ENCODE peak calls at places on chromosomes 5 and 9, in eight cellular contexts. One of them, this sample, is unnamed.

GRCh38 chr5:59206132-59206581 is 623.3 kb downstream of the RAB3C start:
- DNase-seq in hepatocyte: no peak
- DNase-seq in left ventricle myocardium inferior: no peak
- DNase-seq in A549: no peak
- DNase-seq in kidney epithelial cell: no peak
- DNase-seq in lower lobe of right lung: no peak
- DNase-seq in AG10803: no peak
- DNase-seq in OCI-LY7: no peak
- DNase-seq in this sample: peak; percentile 63

GRCh38 chr5:112418412-112419049 is 546 bp downstream of the EPB41L4A start:
- DNase-seq in hepatocyte: no peak
- DNase-seq in OCI-LY7: no peak
- DNase-seq in A549: no peak
- DNase-seq in kidney epithelial cell: no peak
- DNase-seq in lower lobe of right lung: no peak
- DNase-seq in AG10803: no peak
- DNase-seq in left ventricle myocardium inferior: peak; percentile 14
- DNase-seq in this sample: peak; percentile 27

GRCh38 chr5:91928751-91929521 is 545.8 kb upstream of the ARRDC3 start:
- DNase-seq in left ventricle myocardium inferior: no peak
- DNase-seq in OCI-LY7: peak; percentile 31
- DNase-seq in kidney epithelial cell: no peak
- DNase-seq in A549: peak; percentile 19
- DNase-seq in AG10803: peak; percentile 22
- DNase-seq in lower lobe of right lung: no peak
- DNase-seq in hepatocyte: peak; percentile 13
- DNase-seq in this sample: peak; percentile 11

GRCh38 chr5:80961376-80962281 is 1.5 kb downstream of the RASGRF2 start:
- DNase-seq in hepatocyte: no peak
- DNase-seq in A549: no peak
- DNase-seq in kidney epithelial cell: no peak
- DNase-seq in AG10803: no peak
- DNase-seq in lower lobe of right lung: no peak
- DNase-seq in left ventricle myocardium inferior: no peak
- DNase-seq in OCI-LY7: no peak
- DNase-seq in this sample: no peak

GRCh38 chr9:124381073-124381945 is 33.9 kb downstream of the PSMB7 start:
- DNase-seq in kidney epithelial cell: no peak
- DNase-seq in lower lobe of right lung: no peak
- DNase-seq in AG10803: peak; percentile 72
- DNase-seq in left ventricle myocardium inferior: no peak
- DNase-seq in OCI-LY7: no peak
- DNase-seq in hepatocyte: no peak
- DNase-seq in A549: no peak
- DNase-seq in this sample: peak; percentile 69

GRCh38 chr9:124810513-124811355 is 33.8 kb downstream of the OLFML2A start:
- DNase-seq in lower lobe of right lung: no peak
- DNase-seq in hepatocyte: peak; percentile 79
- DNase-seq in OCI-LY7: no peak
- DNase-seq in left ventricle myocardium inferior: no peak
- DNase-seq in AG10803: peak; percentile 71
- DNase-seq in A549: peak; percentile 78
- DNase-seq in kidney epithelial cell: peak; percentile 63
- DNase-seq in this sample: peak; percentile 67

GRCh38 chr5:127754259-127754658 is 51.1 kb downstream of the CCDC192 start:
- DNase-seq in left ventricle myocardium inferior: no peak
- DNase-seq in A549: no peak
- DNase-seq in AG10803: peak; percentile 49
- DNase-seq in OCI-LY7: no peak
- DNase-seq in kidney epithelial cell: no peak
- DNase-seq in hepatocyte: peak; percentile 27
- DNase-seq in lower lobe of right lung: no peak
- DNase-seq in this sample: no peak

GRCh38 chr9:99146574-99146973 is 41.7 kb downstream of the TGFBR1 start:
- DNase-seq in hepatocyte: no peak
- DNase-seq in AG10803: no peak
- DNase-seq in A549: no peak
- DNase-seq in OCI-LY7: no peak
- DNase-seq in lower lobe of right lung: no peak
- DNase-seq in left ventricle myocardium inferior: no peak
- DNase-seq in kidney epithelial cell: no peak
- DNase-seq in this sample: no peak

GRCh38 chr9:80664327-80665210 is 1024.8 kb downstream of the TLE1 start:
- DNase-seq in left ventricle myocardium inferior: no peak
- DNase-seq in lower lobe of right lung: no peak
- DNase-seq in OCI-LY7: no peak
- DNase-seq in AG10803: no peak
- DNase-seq in hepatocyte: peak; percentile 10
- DNase-seq in A549: peak; percentile 6
- DNase-seq in kidney epithelial cell: no peak
- DNase-seq in this sample: peak; percentile 48

GRCh38 chr9:78296208-78296892 is 575 bp upstream of the PSAT1 start:
- DNase-seq in AG10803: peak; percentile 57
- DNase-seq in OCI-LY7: peak; percentile 13
- DNase-seq in left ventricle myocardium inferior: peak; percentile 37
- DNase-seq in hepatocyte: peak; percentile 65
- DNase-seq in lower lobe of right lung: peak; percentile 60
- DNase-seq in A549: peak; percentile 56
- DNase-seq in kidney epithelial cell: no peak
- DNase-seq in this sample: peak; percentile 78

GRCh38 chr5:146718628-146719027 is 159.9 kb downstream of the PPP2R2B start:
- DNase-seq in A549: no peak
- DNase-seq in kidney epithelial cell: no peak
- DNase-seq in AG10803: no peak
- DNase-seq in left ventricle myocardium inferior: no peak
- DNase-seq in hepatocyte: no peak
- DNase-seq in OCI-LY7: no peak
- DNase-seq in lower lobe of right lung: no peak
- DNase-seq in this sample: no peak

GRCh38 chr9:29393064-29393463 is 1819.8 kb upstream of the C9orf72 start:
- DNase-seq in lower lobe of right lung: no peak
- DNase-seq in hepatocyte: no peak
- DNase-seq in A549: no peak
- DNase-seq in left ventricle myocardium inferior: no peak
- DNase-seq in OCI-LY7: no peak
- DNase-seq in kidney epithelial cell: no peak
- DNase-seq in AG10803: no peak
- DNase-seq in this sample: peak; percentile 43

GRCh38 chr5:14173419-14174234 is 30.5 kb downstream of the TRIO start:
- DNase-seq in hepatocyte: no peak
- DNase-seq in AG10803: peak; percentile 39
- DNase-seq in left ventricle myocardium inferior: no peak
- DNase-seq in lower lobe of right lung: no peak
- DNase-seq in OCI-LY7: no peak
- DNase-seq in A549: no peak
- DNase-seq in kidney epithelial cell: no peak
- DNase-seq in this sample: peak; percentile 65

GRCh38 chr9:81256368-81256767 is 433.0 kb downstream of the TLE1 start:
- DNase-seq in left ventricle myocardium inferior: no peak
- DNase-seq in hepatocyte: no peak
- DNase-seq in OCI-LY7: no peak
- DNase-seq in AG10803: no peak
- DNase-seq in kidney epithelial cell: no peak
- DNase-seq in lower lobe of right lung: no peak
- DNase-seq in A549: no peak
- DNase-seq in this sample: no peak

GRCh38 chr9:4596165-4596922 is 65.8 kb upstream of the PLPP6 start:
- DNase-seq in hepatocyte: no peak
- DNase-seq in A549: no peak
- DNase-seq in AG10803: no peak
- DNase-seq in kidney epithelial cell: no peak
- DNase-seq in left ventricle myocardium inferior: no peak
- DNase-seq in lower lobe of right lung: no peak
- DNase-seq in OCI-LY7: peak; percentile 35
- DNase-seq in this sample: peak; percentile 32

GRCh38 chr9:116212986-116213672 is 59.5 kb downstream of the PAPPA start:
- DNase-seq in lower lobe of right lung: no peak
- DNase-seq in kidney epithelial cell: no peak
- DNase-seq in OCI-LY7: no peak
- DNase-seq in AG10803: no peak
- DNase-seq in hepatocyte: no peak
- DNase-seq in left ventricle myocardium inferior: no peak
- DNase-seq in A549: no peak
- DNase-seq in this sample: no peak

GRCh38 chr9:132670816-132671371 is 630 bp downstream of the GTF3C4 start:
- DNase-seq in OCI-LY7: peak; percentile 21
- DNase-seq in kidney epithelial cell: no peak
- DNase-seq in A549: peak; percentile 38
- DNase-seq in hepatocyte: peak; percentile 59
- DNase-seq in AG10803: peak; percentile 20
- DNase-seq in lower lobe of right lung: no peak
- DNase-seq in left ventricle myocardium inferior: no peak
- DNase-seq in this sample: peak; percentile 25

GRCh38 chr5:135210286-135211055 is 176.4 kb upstream of the PITX1 start:
- DNase-seq in kidney epithelial cell: no peak
- DNase-seq in A549: no peak
- DNase-seq in OCI-LY7: no peak
- DNase-seq in hepatocyte: no peak
- DNase-seq in lower lobe of right lung: no peak
- DNase-seq in left ventricle myocardium inferior: no peak
- DNase-seq in AG10803: no peak
- DNase-seq in this sample: no peak

GRCh38 chr5:43638556-43638955 is 35.6 kb downstream of the NNT start:
- DNase-seq in OCI-LY7: no peak
- DNase-seq in kidney epithelial cell: no peak
- DNase-seq in hepatocyte: no peak
- DNase-seq in lower lobe of right lung: no peak
- DNase-seq in left ventricle myocardium inferior: no peak
- DNase-seq in AG10803: peak; percentile 66
- DNase-seq in A549: no peak
- DNase-seq in this sample: no peak

GRCh38 chr5:76958976-76959767 is 6.3 kb downstream of the CRHBP start:
- DNase-seq in lower lobe of right lung: no peak
- DNase-seq in kidney epithelial cell: peak; percentile 83
- DNase-seq in AG10803: peak; percentile 18
- DNase-seq in OCI-LY7: no peak
- DNase-seq in hepatocyte: no peak
- DNase-seq in A549: no peak
- DNase-seq in left ventricle myocardium inferior: no peak
- DNase-seq in this sample: peak; percentile 22

GRCh38 chr5:72723584-72723983 is 92.9 kb upstream of the TNPO1 start:
- DNase-seq in left ventricle myocardium inferior: no peak
- DNase-seq in OCI-LY7: no peak
- DNase-seq in A549: no peak
- DNase-seq in lower lobe of right lung: no peak
- DNase-seq in hepatocyte: no peak
- DNase-seq in AG10803: no peak
- DNase-seq in kidney epithelial cell: no peak
- DNase-seq in this sample: peak; percentile 16

GRCh38 chr5:139733698-139734491 is 61.7 kb upstream of the PSD2 start:
- DNase-seq in A549: no peak
- DNase-seq in lower lobe of right lung: no peak
- DNase-seq in AG10803: no peak
- DNase-seq in left ventricle myocardium inferior: no peak
- DNase-seq in OCI-LY7: no peak
- DNase-seq in kidney epithelial cell: no peak
- DNase-seq in hepatocyte: peak; percentile 48
- DNase-seq in this sample: no peak

DNA sequence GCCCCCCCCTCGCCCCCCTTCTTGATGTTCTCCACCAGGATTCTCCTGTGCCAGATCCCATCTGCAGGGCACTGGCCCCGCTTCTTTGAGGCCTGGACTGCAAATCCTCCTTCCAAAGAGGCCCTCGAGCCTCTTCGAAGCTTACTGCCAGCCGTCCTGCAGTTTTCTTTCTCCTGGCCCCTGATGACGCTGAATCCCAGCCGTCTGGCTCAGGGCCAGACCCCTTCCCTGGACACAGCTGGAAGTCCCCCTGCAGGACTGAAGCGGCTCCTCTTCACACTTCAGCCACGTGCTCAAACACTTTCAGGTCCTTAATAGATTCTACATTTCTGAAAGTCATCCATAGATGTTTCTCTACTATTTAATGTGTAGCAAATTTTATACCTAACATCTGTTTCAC is 121.5 kb downstream of the EHMT1 start:
- DNase-seq in lower lobe of right lung: no peak
- DNase-seq in AG10803: peak; percentile 45
- DNase-seq in OCI-LY7: no peak
- DNase-seq in left ventricle myocardium inferior: peak; percentile 54
- DNase-seq in kidney epithelial cell: no peak
- DNase-seq in hepatocyte: peak; percentile 66
- DNase-seq in A549: no peak
- DNase-seq in this sample: no peak
- TF ChIP-seq CTCF in lower lobe of right lung: no peak
- TF ChIP-seq CTCF in AG10803: peak; percentile 12
- TF ChIP-seq CTCF in OCI-LY7: no peak
- TF ChIP-seq CTCF in left ventricle myocardium inferior: peak; percentile 28
- TF ChIP-seq CTCF in kidney epithelial cell: no peak
- TF ChIP-seq CTCF in hepatocyte: no peak
- TF ChIP-seq CTCF in A549: no peak
- TF ChIP-seq CTCF in this sample: no peak

GRCh38 chr5:31692561-31693221 is 53.8 kb downstream of the PDZD2 start:
- DNase-seq in A549: no peak
- DNase-seq in OCI-LY7: no peak
- DNase-seq in kidney epithelial cell: no peak
- DNase-seq in hepatocyte: no peak
- DNase-seq in left ventricle myocardium inferior: peak; percentile 86
- DNase-seq in lower lobe of right lung: no peak
- DNase-seq in AG10803: no peak
- DNase-seq in this sample: no peak
- TF ChIP-seq CTCF in A549: no peak
- TF ChIP-seq CTCF in OCI-LY7: no peak
- TF ChIP-seq CTCF in kidney epithelial cell: no peak
- TF ChIP-seq CTCF in hepatocyte: no peak
- TF ChIP-seq CTCF in left ventricle myocardium inferior: no peak
- TF ChIP-seq CTCF in lower lobe of right lung: no peak
- TF ChIP-seq CTCF in AG10803: no peak
- TF ChIP-seq CTCF in this sample: no peak

GRCh38 chr9:114653556-114654159 is 3.9 kb downstream of the TEX53 start:
- DNase-seq in lower lobe of right lung: no peak
- DNase-seq in AG10803: peak; percentile 78
- DNase-seq in hepatocyte: peak; percentile 85
- DNase-seq in OCI-LY7: peak; percentile 83
- DNase-seq in left ventricle myocardium inferior: peak; percentile 28
- DNase-seq in kidney epithelial cell: peak; percentile 31
- DNase-seq in A549: peak; percentile 64
- DNase-seq in this sample: peak; percentile 79
- TF ChIP-seq CTCF in lower lobe of right lung: peak; percentile 88
- TF ChIP-seq CTCF in AG10803: peak; percentile 99
- TF ChIP-seq CTCF in hepatocyte: peak; percentile 89
- TF ChIP-seq CTCF in OCI-LY7: peak; percentile 97
- TF ChIP-seq CTCF in left ventricle myocardium inferior: peak; percentile 91
- TF ChIP-seq CTCF in kidney epithelial cell: peak; percentile 96
- TF ChIP-seq CTCF in A549: peak; percentile 91
- TF ChIP-seq CTCF in this sample: peak; percentile 83

DNA sequence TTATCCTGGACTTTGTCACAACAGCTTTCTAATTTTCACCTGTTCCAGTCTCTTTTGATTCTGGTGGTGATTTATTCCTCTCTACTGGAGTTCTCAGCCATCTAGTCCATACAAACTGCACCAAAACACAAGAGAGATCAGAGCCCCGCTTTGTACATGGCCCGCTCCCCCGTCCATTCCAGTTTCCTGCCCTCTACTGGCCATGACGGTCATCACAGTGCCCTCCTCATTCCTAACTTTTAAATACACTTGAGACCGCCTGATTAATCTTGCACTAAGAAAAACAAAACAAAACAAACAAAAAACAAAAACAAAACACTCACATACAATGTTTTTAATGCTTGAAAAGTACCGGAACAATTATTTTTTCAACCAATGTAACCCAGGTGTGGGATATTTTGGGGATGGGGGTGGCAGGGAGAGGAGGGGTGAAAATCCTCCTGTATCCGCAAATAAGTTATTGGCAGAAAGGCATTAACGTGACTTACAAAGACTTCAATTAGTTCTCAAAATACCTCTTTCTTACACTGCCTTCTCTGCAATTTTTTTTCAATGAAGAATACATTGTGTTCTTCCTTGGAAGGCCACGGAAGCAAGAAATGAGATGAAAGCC is 84.8 kb upstream of the PAM start:
- DNase-seq in AG10803: no peak
- DNase-seq in left ventricle myocardium inferior: no peak
- DNase-seq in lower lobe of right lung: no peak
- DNase-seq in kidney epithelial cell: no peak
- DNase-seq in A549: peak; percentile 39
- DNase-seq in OCI-LY7: no peak
- DNase-seq in hepatocyte: peak; percentile 43
- DNase-seq in this sample: peak; percentile 51
- TF ChIP-seq CTCF in AG10803: peak; percentile 61
- TF ChIP-seq CTCF in left ventricle myocardium inferior: peak; percentile 66
- TF ChIP-seq CTCF in lower lobe of right lung: peak; percentile 28
- TF ChIP-seq CTCF in kidney epithelial cell: peak; percentile 65
- TF ChIP-seq CTCF in A549: peak; percentile 51
- TF ChIP-seq CTCF in OCI-LY7: peak; percentile 62
- TF ChIP-seq CTCF in hepatocyte: peak; percentile 54
- TF ChIP-seq CTCF in this sample: peak; percentile 53